ENCODE peak calls at places on chromosomes 6 and 20, in four cellular contexts. D is A549, I is GM12878, Z is IMR-90. X is an unnamed sample.

GRCh38 chr6:30213999-30214982 is 1.1 kb upstream of the TRIM26 start:
- DNase-seq in D (peak; percentile 73), I (peak; percentile 33), Z (peak; percentile 73), X (peak; percentile 30)

GRCh38 chr6:43172127-43173007 is 1.3 kb downstream of the SRF start:
- DNase-seq in I (no peak), Z (peak; percentile 27), D (peak; percentile 24), X (peak; percentile 68)

GRCh38 chr6:31765910-31766794 is 3.7 kb downstream of the SAPCD1 start:
- DNase-seq in I (no peak), D (no peak), Z (no peak), X (no peak)

GRCh38 chr6:121533321-121533841 is 97.9 kb downstream of the GJA1 start:
- DNase-seq in D (no peak), Z (no peak), I (no peak), X (no peak)

GRCh38 chr6:31740397-31741223 is 805 bp downstream of the MSH5 start:
- DNase-seq in I (no peak), Z (no peak), D (no peak), X (peak; percentile 74)

GRCh38 chr20:48527771-48528170 is 300.0 kb downstream of the PREX1 start:
- DNase-seq in Z (no peak), I (no peak), D (no peak), X (no peak)

GRCh38 chr6:116682334-116682712 is 1.3 kb downstream of the KPNA5 start:
- DNase-seq in D (no peak), Z (peak; percentile 55), I (peak; percentile 27), X (peak; percentile 40)

GRCh38 chr6:127102299-127102698 is 16.2 kb upstream of the RSPO3 start:
- DNase-seq in I (no peak), D (peak; percentile 97), Z (peak; percentile 94), X (no peak)

GRCh38 chr6:166582258-166582657 is 4.2 kb downstream of the RAMACL start:
- DNase-seq in I (no peak), Z (no peak), D (no peak), X (no peak)

GRCh38 chr6:128932061-128932460 is 49.1 kb downstream of the LAMA2 start:
- DNase-seq in Z (peak; percentile 61), I (no peak), D (no peak), X (no peak)

GRCh38 chr6:50591135-50591534 is 122.2 kb upstream of the TFAP2D start:
- DNase-seq in Z (no peak), I (no peak), D (no peak), X (no peak)

GRCh38 chr6:50589751-50590470 is 123.4 kb upstream of the TFAP2D start:
- DNase-seq in D (no peak), Z (no peak), I (no peak), X (no peak)

DNA sequence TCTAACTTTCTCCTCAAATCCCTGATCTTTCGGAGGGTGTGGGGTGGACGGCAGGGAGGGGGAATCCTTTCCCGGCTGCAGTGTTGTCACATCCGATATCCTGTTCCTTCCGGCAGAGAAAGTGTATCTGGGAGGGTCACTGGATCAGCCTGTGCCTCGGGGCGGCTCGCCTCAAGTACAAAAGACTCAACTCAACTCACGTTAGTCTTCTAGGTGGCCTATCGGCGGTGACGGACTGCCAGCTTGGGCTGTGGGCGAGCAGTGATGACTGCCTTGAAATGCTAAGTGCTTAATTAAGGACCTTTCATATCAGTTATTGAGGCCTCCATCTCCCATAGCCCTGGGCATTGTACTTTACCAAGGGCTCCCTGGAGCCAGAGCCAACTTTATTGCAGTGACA is 127.3 kb upstream of the TFAP2D start:
- DNase-seq in Z (no peak), D (no peak), I (no peak), X (no peak)
- TF ChIP-seq ELK1 in Z (no peak), D (no peak), I (no peak), X (no peak)

DNA sequence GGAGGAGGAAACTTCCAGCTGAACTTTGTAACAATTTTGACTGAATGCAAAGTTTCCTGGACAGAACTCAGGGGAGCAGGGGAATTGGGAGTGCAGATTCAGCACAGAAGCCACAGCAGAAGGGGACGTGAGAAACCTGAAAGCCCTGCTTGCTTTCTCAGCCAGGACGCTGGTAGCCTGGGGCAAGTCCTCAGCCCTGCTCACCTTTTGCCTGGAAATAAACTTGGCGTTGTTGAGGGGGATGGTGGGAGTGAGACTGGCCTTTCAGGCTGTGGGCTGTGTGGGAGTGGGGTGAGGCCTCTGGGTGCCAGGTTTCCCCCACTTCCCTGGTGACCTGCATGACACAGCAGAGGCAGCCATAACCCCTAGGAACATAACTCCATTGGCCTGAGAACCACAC is 238.1 kb upstream of the HS3ST5 start:
- DNase-seq in Z (no peak), I (no peak), D (no peak), X (no peak)
- TF ChIP-seq ELK1 in Z (no peak), I (no peak), D (no peak), X (no peak)

DNA sequence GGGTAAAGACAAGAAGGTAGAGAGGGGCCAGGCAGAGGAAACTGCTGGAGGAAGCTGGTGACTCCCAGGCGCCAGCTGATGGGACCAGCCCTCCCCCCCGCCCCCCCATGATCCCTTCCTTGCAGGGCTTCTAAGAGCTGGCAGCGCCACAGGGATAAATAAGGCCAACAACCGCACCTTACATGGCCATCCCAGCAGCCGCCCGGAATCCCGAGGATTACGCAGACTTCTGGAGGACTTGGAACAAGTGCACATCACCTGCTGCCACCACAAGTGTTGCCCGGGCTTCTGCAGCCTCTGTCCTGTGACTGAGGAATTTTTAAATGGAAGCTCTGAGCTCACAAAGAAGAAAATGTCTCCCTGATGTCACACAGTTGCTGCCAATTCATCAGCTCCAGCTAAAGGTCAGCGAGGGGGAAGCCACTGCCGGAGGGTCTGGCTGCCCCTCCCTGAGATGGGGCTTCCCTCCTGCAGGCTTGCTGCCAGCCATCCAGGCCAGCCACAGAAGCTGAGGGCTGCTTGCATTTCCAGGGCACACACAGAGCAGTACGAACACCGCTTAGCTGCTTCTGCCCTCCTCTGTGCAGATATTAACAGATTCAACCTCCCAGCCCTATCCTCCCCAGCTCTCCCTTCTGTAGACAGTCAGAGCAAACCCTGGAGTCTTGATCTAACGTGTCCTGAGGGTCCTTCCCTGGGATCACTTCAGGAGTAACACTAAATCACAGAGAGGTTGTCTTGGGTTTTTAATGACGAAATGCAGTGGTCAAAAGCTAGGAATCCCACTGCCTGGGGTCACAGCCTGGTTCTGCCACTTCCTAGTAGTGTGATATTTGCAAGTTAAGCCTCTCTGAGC is 38.6 kb upstream of the PIM1 start:
- DNase-seq in I (no peak), Z (no peak), D (peak; percentile 88), X (no peak)
- TF ChIP-seq ELK1 in I (no peak), Z (no peak), D (no peak), X (no peak)

DNA sequence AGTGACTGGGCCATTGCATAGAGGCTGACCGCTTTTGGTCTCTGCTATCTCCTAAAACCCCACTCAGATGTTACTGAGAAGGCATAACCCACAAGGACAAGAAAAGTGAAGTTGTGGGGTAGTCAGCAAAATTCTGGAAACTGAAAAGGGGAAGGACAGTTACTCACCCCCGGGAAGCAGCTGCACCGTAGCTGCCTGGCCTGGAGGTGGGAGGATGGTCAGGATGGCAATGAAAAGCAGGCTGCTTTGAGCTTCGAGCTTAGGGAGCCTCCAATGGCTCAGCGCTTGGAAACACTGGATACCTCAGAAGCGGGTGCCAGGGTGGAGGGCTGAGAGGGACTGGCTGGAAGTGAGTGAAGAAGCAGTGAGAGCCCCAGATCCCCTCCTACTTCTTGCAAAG is 56.0 kb downstream of the KCNK5 start:
- DNase-seq in I (no peak), Z (no peak), D (no peak), X (no peak)
- TF ChIP-seq ELK1 in I (no peak), Z (no peak), D (no peak), X (no peak)

GRCh38 chr20:37774143-37774542 is 80.3 kb downstream of the CTNNBL1 start:
- DNase-seq in Z (no peak), D (no peak), I (no peak), X (no peak)

GRCh38 chr20:37776049-37776448 is 82.2 kb downstream of the CTNNBL1 start:
- DNase-seq in Z (no peak), I (no peak), D (no peak), X (no peak)

GRCh38 chr20:37775200-37775599 is 81.4 kb downstream of the CTNNBL1 start:
- DNase-seq in D (no peak), I (no peak), Z (peak; percentile 34), X (no peak)

GRCh38 chr20:37770908-37771307 is 77.1 kb downstream of the CTNNBL1 start:
- DNase-seq in Z (no peak), I (no peak), D (no peak), X (no peak)

DNA sequence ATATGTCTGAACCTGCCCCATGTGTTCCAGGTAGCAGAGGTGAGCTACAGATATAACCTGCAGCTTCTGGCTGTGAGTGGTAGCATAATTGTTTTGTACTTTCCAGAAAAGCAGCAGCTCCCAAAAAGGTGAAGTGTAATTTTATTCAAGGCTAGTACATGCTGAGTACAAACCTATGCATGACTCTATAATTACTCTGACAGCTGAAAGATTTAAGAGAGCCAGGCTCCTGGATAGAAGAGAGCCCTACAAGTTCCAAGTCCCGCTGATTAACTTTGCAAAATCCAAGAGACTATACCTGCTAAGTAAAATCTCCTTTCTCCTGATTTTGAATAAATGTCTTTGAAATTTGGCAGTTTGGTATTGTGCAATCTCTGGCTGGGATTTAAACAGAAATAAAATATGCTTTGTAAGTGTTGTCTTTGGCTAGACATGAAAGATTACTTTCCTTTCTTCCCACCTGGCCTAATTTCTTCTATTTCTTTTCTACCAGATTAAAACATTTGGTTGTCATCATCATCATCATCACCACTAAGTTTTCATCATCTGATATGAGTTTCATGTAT is 79.5 kb downstream of the CTNNBL1 start:
- DNase-seq in D (no peak), I (no peak), Z (no peak), X (no peak)
- TF ChIP-seq ELK1 in D (no peak), I (no peak), Z (no peak), X (no peak)

GRCh38 chr20:64228751-64229518 is 26.6 kb upstream of the PCMTD2 start:
- DNase-seq in D (no peak), Z (no peak), I (no peak), X (no peak)

GRCh38 chr20:64231621-64232550 is 23.7 kb upstream of the PCMTD2 start:
- DNase-seq in I (no peak), Z (no peak), D (no peak), X (no peak)

GRCh38 chr20:64228086-64228485 is 27.5 kb upstream of the PCMTD2 start:
- DNase-seq in D (no peak), Z (no peak), I (no peak), X (no peak)

GRCh38 chr20:64230461-64231145 is 24.9 kb upstream of the PCMTD2 start:
- DNase-seq in D (no peak), I (no peak), Z (no peak), X (no peak)

GRCh38 chr20:64229537-64230061 is 25.9 kb upstream of the PCMTD2 start:
- DNase-seq in I (no peak), D (no peak), Z (no peak), X (no peak)
- TF ChIP-seq ELK1 in I (no peak), D (no peak), Z (no peak), X (no peak)

X was measured in K562.